ENCODE peak calls at places on chromosomes 12 and 14, in seven cellular contexts. Q is effector memory CD8-positive, alpha-beta T cell; L is foreskin fibroblast; I is GM04504; T is stimulated activated CD8-positive, alpha-beta memory T cell treated with anti-CD3 and anti-CD28 coated beads, Interleukin-15, amount 100 ng/mL, for 1 hour; Z is neural crest cell; E is activated CD4-positive, alpha-beta T cell treated with anti-CD3 and anti-CD28 coated beads for 36 hours. G is an unnamed sample.

GRCh38 chr12:97552410-97553050 is 89.9 kb downstream of the RMST start:
- DNase-seq in Q (no peak), L (no peak), I (no peak), T (no peak), Z (no peak), E (no peak), G (no peak)

GRCh38 chr12:2691001-2691339 is 103.8 kb upstream of the FKBP4 start:
- DNase-seq in Q (peak; percentile 46), L (peak; percentile 54), I (no peak), T (no peak), Z (peak; percentile 55), E (peak; percentile 76), G (no peak)

GRCh38 chr12:20024194-20024593 is 344.1 kb upstream of the PDE3A start:
- DNase-seq in Q (no peak), L (peak; percentile 68), I (no peak), T (no peak), Z (no peak), E (no peak), G (no peak)

GRCh38 chr12:55839345-55840140 is 3.2 kb downstream of the MMP19 start:
- DNase-seq in Q (no peak), L (no peak), I (no peak), T (no peak), Z (no peak), E (no peak), G (no peak)

GRCh38 chr12:76024942-76025600 is 6.5 kb downstream of the PHLDA1 start:
- DNase-seq in Q (no peak), L (peak; percentile 91), I (no peak), T (no peak), Z (no peak), E (no peak), G (no peak)

GRCh38 chr14:103273847-103274615 is 60.0 kb upstream of the EIF5 start:
- DNase-seq in Q (no peak), L (no peak), I (no peak), T (no peak), Z (no peak), E (no peak), G (no peak)

GRCh38 chr14:72802588-72802946 is 91.3 kb downstream of the DPF3 start:
- DNase-seq in Q (no peak), L (no peak), I (no peak), T (no peak), Z (no peak), E (no peak), G (no peak)

GRCh38 chr14:50082784-50083466 is 33.4 kb downstream of the VCPKMT start:
- DNase-seq in Q (peak; percentile 80), L (no peak), I (no peak), T (peak; percentile 56), Z (no peak), E (peak; percentile 93), G (no peak)

GRCh38 chr14:102088012-102088792 is 1.4 kb upstream of the HSP90AA1 start:
- DNase-seq in Q (peak; percentile 22), L (peak; percentile 53), I (no peak), T (peak; percentile 16), Z (peak; percentile 18), E (peak; percentile 75), G (no peak)

GRCh38 chr12:78331764-78332163 is 501.1 kb downstream of the NAV3 start:
- DNase-seq in Q (no peak), L (no peak), I (no peak), T (no peak), Z (no peak), E (no peak), G (no peak)

GRCh38 chr12:56840922-56841321 is 77.8 kb downstream of the HSD17B6 start:
- DNase-seq in Q (no peak), L (peak; percentile 12), I (no peak), T (no peak), Z (no peak), E (no peak), G (no peak)

GRCh38 chr12:67088401-67089118 is 180.6 kb upstream of the CAND1 start:
- DNase-seq in Q (no peak), L (no peak), I (no peak), T (no peak), Z (no peak), E (no peak), G (no peak)

GRCh38 chr12:19712041-19712440 is 272.7 kb downstream of the AEBP2 start:
- DNase-seq in Q (no peak), L (peak; percentile 74), I (peak; percentile 4), T (no peak), Z (no peak), E (no peak), G (no peak)

GRCh38 chr12:132492522-132492921 is 2.6 kb downstream of the FBRSL1 start:
- DNase-seq in Q (no peak), L (no peak), I (no peak), T (no peak), Z (no peak), E (no peak), G (no peak)

GRCh38 chr12:12533238-12533829 is 29.3 kb downstream of the DUSP16 start:
- DNase-seq in Q (no peak), L (no peak), I (no peak), T (no peak), Z (no peak), E (no peak), G (no peak)

GRCh38 chr12:51686727-51687126 is 95.7 kb downstream of the SCN8A start:
- DNase-seq in Q (no peak), L (peak; percentile 66), I (no peak), T (no peak), Z (no peak), E (no peak), G (no peak)

GRCh38 chr12:52691076-52691764 is 11.0 kb upstream of the KRT1 start:
- DNase-seq in Q (peak; percentile 30), L (no peak), I (no peak), T (peak; percentile 8), Z (peak; percentile 10), E (peak; percentile 73), G (no peak)

GRCh38 chr14:85421166-85421877 is 108.6 kb upstream of the FLRT2 start:
- DNase-seq in Q (no peak), L (peak; percentile 97), I (peak; percentile 49), T (no peak), Z (no peak), E (no peak), G (no peak)

GRCh38 chr14:105491366-105492006 is 440 bp downstream of the TEDC1 start:
- DNase-seq in Q (peak; percentile 84), L (peak; percentile 69), I (no peak), T (peak; percentile 81), Z (peak; percentile 86), E (peak; percentile 97), G (peak; percentile 4)

GRCh38 chr12:57232156-57232756 is 2.7 kb downstream of the SHMT2 start:
- DNase-seq in Q (no peak), L (no peak), I (no peak), T (no peak), Z (no peak), E (no peak), G (no peak)

GRCh38 chr14:75299064-75299463 is 20.4 kb downstream of the FOS start:
- DNase-seq in Q (no peak), L (peak; percentile 69), I (no peak), T (no peak), Z (no peak), E (no peak), G (no peak)

GRCh38 chr14:104953097-104953496 is 25.1 kb downstream of the AHNAK2 start:
- DNase-seq in Q (no peak), L (no peak), I (no peak), T (no peak), Z (no peak), E (no peak), G (no peak)

GRCh38 chr14:54927551-54927950 is 24.9 kb upstream of the GCH1 start:
- DNase-seq in Q (no peak), L (no peak), I (no peak), T (no peak), Z (no peak), E (no peak), G (no peak)

GRCh38 chr12:57727758-57728395 is 10.7 kb downstream of the AGAP2 start:
- DNase-seq in Q (no peak), L (no peak), I (no peak), T (no peak), Z (no peak), E (no peak), G (no peak)

GRCh38 chr14:35480119-35480769 is 53.7 kb upstream of the INSM2 start:
- DNase-seq in Q (no peak), L (peak; percentile 6), I (no peak), T (no peak), Z (no peak), E (peak; percentile 7), G (no peak)

GRCh38 chr14:93007225-93007997 is 84.5 kb downstream of the CHGA start:
- DNase-seq in Q (no peak), L (peak; percentile 83), I (no peak), T (no peak), Z (no peak), E (no peak), G (peak; percentile 13)

GRCh38 chr12:48286665-48287064 is 64.1 kb downstream of the ZNF641 start:
- DNase-seq in Q (no peak), L (no peak), I (no peak), T (no peak), Z (peak; percentile 10), E (peak; percentile 30), G (no peak)

GRCh38 chr14:93962701-93963601 is 13.4 kb downstream of the ASB2 start:
- DNase-seq in Q (peak; percentile 55), L (no peak), I (no peak), T (no peak), Z (no peak), E (peak; percentile 71), G (no peak)

GRCh38 chr12:10779103-10779502 is 23.3 kb downstream of the TAS2R7 start:
- DNase-seq in Q (no peak), L (no peak), I (no peak), T (no peak), Z (no peak), E (no peak), G (no peak)

GRCh38 chr14:103280278-103280917 is 53.6 kb upstream of the EIF5 start:
- DNase-seq in Q (no peak), L (peak; percentile 15), I (no peak), T (no peak), Z (no peak), E (no peak), G (no peak)